ENCODE peak calls at places on chromosomes 1 and 21, in ten cellular contexts. D, T, Z, I, W, R, P, L, K and U are unnamed samples. For H3K4me1, the result is how much of the 10 kb centered on the place peaks cover.

GRCh38 chr1:206547104-206547503 is 39.8 kb downstream of the RASSF5 start:
- DNase-seq in D (no peak), T (no peak), Z (no peak), I (no peak), W (no peak), R (no peak), P (no peak), L (no peak), K (no peak), U (no peak)

GRCh38 chr1:245716561-245716960 is 561.8 kb downstream of the KIF26B start:
- DNase-seq in D (no peak), T (no peak), Z (no peak), I (no peak), W (no peak), R (no peak), P (no peak), L (no peak), K (no peak), U (no peak)

GRCh38 chr1:44811714-44812151 is 3.4 kb downstream of the BTBD19 start:
- DNase-seq in D (no peak), T (no peak), Z (no peak), I (peak), W (peak), R (no peak), P (no peak), L (peak), K (no peak), U (no peak)

GRCh38 chr1:162676767-162677166 is 44.5 kb downstream of the DDR2 start:
- DNase-seq in D (no peak), T (no peak), Z (peak), I (peak), W (no peak), R (no peak), P (no peak), L (no peak), K (no peak), U (no peak)

GRCh38 chr21:31688603-31689368 is 29.3 kb downstream of the SOD1 start:
- DNase-seq in D (no peak), T (no peak), Z (no peak), I (no peak), W (peak), R (no peak), P (no peak), L (no peak), K (no peak), U (no peak)

GRCh38 chr1:157505481-157506272 is 46.6 kb downstream of the FCRL5 start:
- DNase-seq in D (peak), T (peak), Z (no peak), I (no peak), W (peak), R (no peak), P (peak), L (no peak), K (peak), U (peak)

GRCh38 chr1:160205974-160206369 is 788 bp downstream of the PEA15 start:
- DNase-seq in D (peak), T (peak), Z (peak), I (peak), W (peak), R (no peak), P (no peak), L (peak), K (no peak), U (peak)

GRCh38 chr21:41894922-41895557 is 15.9 kb upstream of the PRDM15 start:
- DNase-seq in D (no peak), T (no peak), Z (no peak), I (no peak), W (peak), R (no peak), P (no peak), L (no peak), K (no peak), U (no peak)

GRCh38 chr1:41983451-41983850 is 64.7 kb upstream of the HIVEP3 start:
- DNase-seq in D (no peak), T (no peak), Z (no peak), I (no peak), W (no peak), R (no peak), P (no peak), L (no peak), K (no peak), U (no peak)

GRCh38 chr1:189775343-189775742 is 702.3 kb downstream of the BRINP3 start:
- DNase-seq in D (no peak), T (no peak), Z (no peak), I (no peak), W (peak), R (no peak), P (no peak), L (no peak), K (no peak), U (no peak)

GRCh38 chr1:202957733-202958543 is at the start of gene ADIPOR1:
- DNase-seq in D (peak), T (peak), Z (peak), I (peak), W (peak), R (peak), P (no peak), L (peak), K (peak), U (peak)

GRCh38 chr1:21759182-21759581 is 23.8 kb downstream of the USP48 start:
- DNase-seq in D (no peak), T (no peak), Z (no peak), I (no peak), W (no peak), R (no peak), P (no peak), L (no peak), K (no peak), U (no peak)

GRCh38 chr1:63915121-63915520 is 141.3 kb downstream of the ROR1 start:
- DNase-seq in D (no peak), T (no peak), Z (no peak), I (no peak), W (peak), R (no peak), P (no peak), L (no peak), K (no peak), U (no peak)

GRCh38 chr1:115717541-115717940 is 51.0 kb downstream of the CASQ2 start:
- DNase-seq in D (peak), T (peak), Z (peak), I (peak), W (peak), R (no peak), P (no peak), L (peak), K (peak), U (peak)

GRCh38 chr21:45228171-45228641 is 59.5 kb downstream of the POFUT2 start:
- DNase-seq in D (peak), T (no peak), Z (no peak), I (no peak), W (peak), R (no peak), P (no peak), L (no peak), K (no peak), U (no peak)

GRCh38 chr1:85654066-85654782 is 54.0 kb downstream of the ZNHIT6 start:
- DNase-seq in D (no peak), T (no peak), Z (no peak), I (no peak), W (peak), R (no peak), P (no peak), L (no peak), K (no peak), U (no peak)

GRCh38 chr1:216193839-216194443 is 229.3 kb downstream of the USH2A start:
- DNase-seq in D (no peak), T (no peak), Z (no peak), I (no peak), W (no peak), R (no peak), P (no peak), L (no peak), K (no peak), U (no peak)

GRCh38 chr1:218642033-218642954 is 297.2 kb downstream of the TGFB2 start:
- DNase-seq in D (no peak), T (no peak), Z (no peak), I (no peak), W (peak), R (no peak), P (no peak), L (peak), K (no peak), U (no peak)

GRCh38 chr1:179080866-179081695 is 789 bp upstream of the TOR3A start:
- DNase-seq in D (no peak), T (no peak), Z (no peak), I (no peak), W (no peak), R (no peak), P (no peak), L (no peak), K (no peak), U (no peak)

GRCh38 chr1:108188801-108189200 is 11.3 kb downstream of the SLC25A24 start:
- DNase-seq in D (no peak), T (no peak), Z (no peak), I (no peak), W (no peak), R (no peak), P (no peak), L (no peak), K (no peak), U (no peak)

GRCh38 chr1:163278602-163279001 is 43.2 kb upstream of the NUF2 start:
- DNase-seq in D (no peak), T (no peak), Z (no peak), I (no peak), W (no peak), R (no peak), P (no peak), L (no peak), K (no peak), U (no peak)

GRCh38 chr1:169109561-169110134 is 3.2 kb downstream of the ATP1B1 start:
- DNase-seq in D (no peak), T (peak), Z (peak), I (peak), W (peak), R (no peak), P (no peak), L (peak), K (peak), U (peak)

GRCh38 chr1:187042538-187042937 is 213.8 kb downstream of the PLA2G4A start:
- DNase-seq in D (no peak), T (no peak), Z (no peak), I (no peak), W (no peak), R (no peak), P (no peak), L (no peak), K (no peak), U (no peak)

GRCh38 chr1:15153184-15153841 is at the start of gene TMEM51:
- DNase-seq in D (no peak), T (peak), Z (peak), I (peak), W (peak), R (no peak), P (peak), L (peak), K (peak), U (peak)

GRCh38 chr1:183633676-183634343 is 1.8 kb downstream of the ARPC5 start:
- DNase-seq in D (no peak), T (no peak), Z (no peak), I (no peak), W (peak), R (no peak), P (no peak), L (no peak), K (no peak), U (peak)

GRCh38 chr1:217088521-217089221 is 365.4 kb upstream of the ESRRG start:
- DNase-seq in D (no peak), T (no peak), Z (no peak), I (no peak), W (peak), R (no peak), P (no peak), L (no peak), K (no peak), U (no peak)

GRCh38 chr1:45348966-45349677 is 8.9 kb upstream of the MUTYH start:
- DNase-seq in D (no peak), T (peak), Z (no peak), I (no peak), W (no peak), R (no peak), P (no peak), L (no peak), K (no peak), U (no peak)

GRCh38 chr1:42737257-42737656 is 2.8 kb downstream of the CLDN19 start:
- DNase-seq in D (no peak), T (peak), Z (no peak), I (no peak), W (no peak), R (no peak), P (no peak), L (no peak), K (peak), U (peak)

GRCh38 chr1:218048828-218049227 is 236.3 kb upstream of the RRP15 start:
- DNase-seq in D (no peak), T (no peak), Z (no peak), I (no peak), W (no peak), R (no peak), P (no peak), L (no peak), K (no peak), U (no peak)

GRCh38 chr1:160657477-160657820 is 10.6 kb upstream of the SLAMF1 start:
- DNase-seq in D (no peak), T (no peak), Z (no peak), I (no peak), W (no peak), R (no peak), P (no peak), L (no peak), K (no peak), U (no peak)

GRCh38 chr1:182229907-182230522 is 161.6 kb downstream of the GLUL start:
- DNase-seq in D (no peak), T (no peak), Z (no peak), I (no peak), W (no peak), R (no peak), P (no peak), L (no peak), K (no peak), U (no peak)
- TF ChIP-seq POLR2A in D (no peak), T (no peak), Z (no peak), I (no peak), W (no peak), R (no peak), P (no peak), L (no peak), K (no peak), U (no peak)

GRCh38 chr1:93734999-93735398 is 53.4 kb upstream of the BCAR3 start:
- DNase-seq in D (no peak), T (no peak), Z (no peak), I (no peak), W (no peak), R (no peak), P (no peak), L (no peak), K (no peak), U (no peak)
- TF ChIP-seq CTCF in D (no peak), T (no peak), Z (peak), I (no peak), W (peak), R (no peak), P (peak), L (no peak), K (no peak), U (peak)

GRCh38 chr1:54945393-54945936 is 35.0 kb upstream of the TMEM61 start:
- DNase-seq in D (no peak), T (no peak), Z (no peak), I (no peak), W (no peak), R (no peak), P (no peak), L (no peak), K (peak), U (peak)
- H3K4me1 ChIP-seq in D (under half), T (under half), Z (under half), I (under half), W (under half), R (under half), P (under half), L (under half), K (under half), U (under half)

DNA sequence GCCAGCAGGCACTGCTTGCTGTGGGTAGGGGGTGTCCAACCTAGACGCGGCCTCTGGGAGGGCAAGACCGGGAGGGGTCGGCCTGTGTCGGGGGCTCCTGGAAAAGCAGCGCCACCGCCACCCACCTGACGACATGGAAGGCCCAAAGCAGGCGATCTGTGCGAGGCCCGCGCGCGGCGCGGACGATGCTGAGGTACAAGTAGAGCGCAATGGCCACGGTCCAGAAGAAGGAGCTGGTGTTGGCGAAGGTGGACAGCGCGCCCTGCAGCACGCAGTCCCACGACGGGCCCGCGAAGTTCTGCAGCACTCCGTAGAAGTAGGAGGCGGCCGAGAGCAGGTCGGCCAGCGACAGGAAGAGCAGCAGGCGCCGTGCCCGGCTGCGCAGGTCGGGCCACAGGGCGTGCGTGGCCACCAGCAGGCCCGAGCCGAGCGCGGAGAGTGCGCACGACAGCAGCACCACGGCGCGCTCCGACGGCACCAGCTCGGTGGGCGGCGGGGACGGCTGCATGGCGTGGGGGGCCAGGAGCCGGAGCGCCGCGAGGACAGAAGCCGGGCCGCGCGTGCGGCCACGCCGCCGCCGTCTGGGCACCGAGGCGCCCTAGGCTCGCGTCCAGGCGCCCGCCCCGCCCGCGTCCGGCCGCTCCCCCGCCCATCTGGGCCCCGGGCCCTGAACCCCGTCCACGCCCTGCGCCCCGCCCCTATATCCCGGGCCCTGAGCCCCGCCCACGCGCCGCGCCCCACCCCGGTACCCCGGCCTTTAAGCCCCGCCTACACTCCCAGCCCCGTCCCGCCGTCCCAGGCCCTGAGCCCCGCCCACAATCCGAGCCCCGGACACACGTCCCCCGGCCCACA is at the start of gene GPR157:
- DNase-seq in D (peak), T (peak), Z (peak), I (peak), W (peak), R (peak), P (peak), L (peak), K (peak), U (peak)
- TF ChIP-seq POLR2A in D (peak), T (peak), Z (peak), I (peak), W (no peak), R (no peak), P (peak), L (peak), K (no peak), U (no peak)

GRCh38 chr1:31977361-31978131 is 36.1 kb upstream of the KHDRBS1 start:
- DNase-seq in D (no peak), T (no peak), Z (no peak), I (no peak), W (peak), R (no peak), P (peak), L (no peak), K (no peak), U (no peak)
- TF ChIP-seq CTCF in D (peak), T (no peak), Z (peak), I (no peak), W (peak), R (peak), P (peak), L (peak), K (no peak), U (peak)

GRCh38 chr1:27004471-27005165 is 8.0 kb downstream of the TENT5B start:
- DNase-seq in D (no peak), T (peak), Z (no peak), I (no peak), W (peak), R (no peak), P (no peak), L (peak), K (peak), U (no peak)
- H3K4me1 ChIP-seq in D (under half), T (half or more), Z (under half), I (under half), W (under half), R (half or more), P (half or more), L (under half), K (half or more), U (under half)

GRCh38 chr1:29260531-29260930 is 24.2 kb downstream of the PTPRU start:
- DNase-seq in D (no peak), T (no peak), Z (no peak), I (no peak), W (no peak), R (no peak), P (no peak), L (no peak), K (no peak), U (no peak)

GRCh38 chr1:29256979-29257804 is 20.9 kb downstream of the PTPRU start:
- DNase-seq in D (no peak), T (peak), Z (no peak), I (peak), W (no peak), R (no peak), P (no peak), L (peak), K (no peak), U (no peak)

GRCh38 chr1:29258974-29259801 is 22.9 kb downstream of the PTPRU start:
- DNase-seq in D (no peak), T (no peak), Z (no peak), I (no peak), W (no peak), R (no peak), P (no peak), L (no peak), K (no peak), U (no peak)

GRCh38 chr1:29258189-29258973 is 22.1 kb downstream of the PTPRU start:
- DNase-seq in D (no peak), T (no peak), Z (no peak), I (no peak), W (no peak), R (no peak), P (no peak), L (no peak), K (no peak), U (peak)

GRCh38 chr1:29259802-29260441 is 23.6 kb downstream of the PTPRU start:
- DNase-seq in D (peak), T (peak), Z (peak), I (peak), W (no peak), R (no peak), P (no peak), L (peak), K (peak), U (no peak)
- TF ChIP-seq POLR2A in D (peak), T (no peak), Z (no peak), I (no peak), W (no peak), R (no peak), P (no peak), L (no peak), K (no peak), U (no peak)

DNA sequence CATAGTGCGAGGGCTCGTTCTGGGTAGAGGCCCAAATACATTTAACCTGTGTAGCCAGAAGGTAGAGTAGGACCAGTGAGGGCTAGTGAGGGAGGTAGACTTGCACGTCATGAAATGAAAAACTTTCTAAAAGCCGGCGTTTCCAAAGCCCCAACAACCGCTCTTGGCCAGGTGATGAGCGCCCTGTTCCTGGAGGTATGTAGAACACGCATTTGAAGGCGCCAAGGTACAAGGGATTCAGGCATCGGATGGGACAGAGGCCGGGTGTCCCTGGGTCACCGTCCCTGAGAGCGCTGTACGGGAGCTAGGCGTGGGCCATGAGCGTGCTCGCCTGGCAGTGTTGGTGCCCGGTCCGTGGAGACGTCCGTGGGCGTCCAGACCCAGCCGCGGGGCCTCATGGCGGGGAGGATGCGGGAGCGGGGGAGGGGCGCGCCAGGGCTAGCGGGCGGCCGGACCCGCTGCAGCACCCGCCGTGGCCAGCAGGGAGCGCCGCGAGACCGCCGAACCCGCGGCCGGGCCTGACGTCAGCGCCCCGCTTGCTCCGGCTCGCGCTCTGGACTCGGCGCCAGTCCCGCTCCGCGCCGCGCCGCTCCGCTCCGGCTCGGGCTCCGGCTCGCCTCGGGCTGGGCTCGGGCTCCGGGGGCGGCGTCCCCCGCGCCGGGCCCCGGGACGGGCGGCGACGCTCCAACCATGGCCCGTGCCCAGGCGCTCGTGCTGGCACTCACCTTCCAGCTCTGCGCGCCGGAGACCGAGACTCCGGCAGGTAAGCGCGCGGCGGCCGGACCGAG is at the start of gene PTPRU:
- DNase-seq in D (peak), T (peak), Z (peak), I (peak), W (peak), R (no peak), P (no peak), L (peak), K (peak), U (peak)
- TF ChIP-seq CTCF in D (peak), T (peak), Z (peak), I (peak), W (peak), R (peak), P (peak), L (peak), K (peak), U (peak)